ENCODE peak calls at places on chromosomes 2 and 18, in seven cellular contexts. F is colonic mucosa, U is cardiac muscle cell, Y is sigmoid colon, C is transverse colon, N is right atrium auricular region, W is DND-41. J is an unnamed sample.

GRCh38 chr18:64785686-64786085 is 636.8 kb upstream of the LINC00305 start:
- DNase-seq in F (no peak), U (no peak), Y (no peak), C (no peak), N (no peak), W (no peak), J (no peak)

GRCh38 chr18:21458322-21458721 is 142.2 kb downstream of the ESCO1 start:
- DNase-seq in F (no peak), U (no peak), Y (no peak), C (no peak), N (no peak), W (no peak), J (no peak)

GRCh38 chr2:152950125-152950524 is 231.7 kb downstream of the ARL6IP6 start:
- DNase-seq in F (no peak), U (no peak), Y (no peak), C (no peak), N (no peak), W (peak), J (no peak)

GRCh38 chr2:111062417-111062816 is 58.3 kb upstream of the BCL2L11 start:
- DNase-seq in F (no peak), U (no peak), Y (no peak), C (no peak), N (no peak), W (no peak), J (no peak)

GRCh38 chr2:192007819-192008218 is 160.9 kb upstream of the CAVIN2 start:
- DNase-seq in F (no peak), U (peak), Y (no peak), C (no peak), N (no peak), W (no peak), J (no peak)

GRCh38 chr2:211049321-211050018 is 493.1 kb downstream of the CPS1 start:
- DNase-seq in F (no peak), U (no peak), Y (no peak), C (no peak), N (no peak), W (no peak), J (no peak)

GRCh38 chr2:98912221-98912851 is 23.7 kb downstream of the CRACDL start:
- DNase-seq in F (no peak), U (peak), Y (peak), C (no peak), N (no peak), W (no peak), J (peak)

GRCh38 chr2:43100883-43101662 is 125.3 kb downstream of the ZFP36L2 start:
- DNase-seq in F (no peak), U (peak), Y (peak), C (no peak), N (no peak), W (no peak), J (no peak)

GRCh38 chr2:11123856-11124759 is 31.2 kb upstream of the SLC66A3 start:
- DNase-seq in F (peak), U (peak), Y (no peak), C (peak), N (no peak), W (peak), J (no peak)

GRCh38 chr2:172647439-172647838 is 88.2 kb upstream of the RAPGEF4 start:
- DNase-seq in F (no peak), U (no peak), Y (no peak), C (no peak), N (no peak), W (no peak), J (no peak)

GRCh38 chr2:73859721-73860586 is 31.2 kb downstream of the STAMBP start:
- DNase-seq in F (no peak), U (peak), Y (no peak), C (no peak), N (no peak), W (no peak), J (peak)

GRCh38 chr2:46776687-46777327 is 138.8 kb downstream of the MCFD2 start:
- DNase-seq in F (peak), U (peak), Y (no peak), C (peak), N (no peak), W (peak), J (no peak)

GRCh38 chr2:133970641-133971040 is 283.2 kb upstream of the MGAT5 start:
- DNase-seq in F (no peak), U (no peak), Y (no peak), C (no peak), N (no peak), W (no peak), J (no peak)

GRCh38 chr2:63819765-63820717 is 21.7 kb upstream of the UGP2 start:
- DNase-seq in F (no peak), U (peak), Y (peak), C (no peak), N (peak), W (no peak), J (peak)

GRCh38 chr2:6828299-6828584 is 37.5 kb downstream of the CMPK2 start:
- DNase-seq in F (no peak), U (peak), Y (no peak), C (no peak), N (no peak), W (no peak), J (no peak)

GRCh38 chr2:46294185-46294836 is 2.9 kb upstream of the EPAS1 start:
- DNase-seq in F (peak), U (no peak), Y (no peak), C (peak), N (peak), W (peak), J (no peak)

GRCh38 chr2:184680825-184681224 is 82.5 kb downstream of the ZNF804A start:
- DNase-seq in F (no peak), U (no peak), Y (no peak), C (no peak), N (no peak), W (no peak), J (no peak)

GRCh38 chr2:29033172-29033571 is 41.2 kb downstream of the PCARE start:
- DNase-seq in F (no peak), U (peak), Y (no peak), C (no peak), N (no peak), W (no peak), J (no peak)

GRCh38 chr18:50973367-50974126 is 5.7 kb downstream of the ELAC1 start:
- DNase-seq in F (no peak), U (peak), Y (no peak), C (no peak), N (no peak), W (no peak), J (no peak)

GRCh38 chr2:191582355-191582754 is 95.6 kb upstream of the NABP1 start:
- DNase-seq in F (no peak), U (peak), Y (no peak), C (no peak), N (no peak), W (no peak), J (no peak)

GRCh38 chr2:178418426-178418825 is 32.5 kb downstream of the PRKRA start:
- DNase-seq in F (no peak), U (peak), Y (no peak), C (no peak), N (no peak), W (no peak), J (no peak)

GRCh38 chr2:120743657-120744056 is 8.0 kb downstream of the GLI2 start:
- DNase-seq in F (peak), U (no peak), Y (no peak), C (no peak), N (no peak), W (no peak), J (no peak)

DNA sequence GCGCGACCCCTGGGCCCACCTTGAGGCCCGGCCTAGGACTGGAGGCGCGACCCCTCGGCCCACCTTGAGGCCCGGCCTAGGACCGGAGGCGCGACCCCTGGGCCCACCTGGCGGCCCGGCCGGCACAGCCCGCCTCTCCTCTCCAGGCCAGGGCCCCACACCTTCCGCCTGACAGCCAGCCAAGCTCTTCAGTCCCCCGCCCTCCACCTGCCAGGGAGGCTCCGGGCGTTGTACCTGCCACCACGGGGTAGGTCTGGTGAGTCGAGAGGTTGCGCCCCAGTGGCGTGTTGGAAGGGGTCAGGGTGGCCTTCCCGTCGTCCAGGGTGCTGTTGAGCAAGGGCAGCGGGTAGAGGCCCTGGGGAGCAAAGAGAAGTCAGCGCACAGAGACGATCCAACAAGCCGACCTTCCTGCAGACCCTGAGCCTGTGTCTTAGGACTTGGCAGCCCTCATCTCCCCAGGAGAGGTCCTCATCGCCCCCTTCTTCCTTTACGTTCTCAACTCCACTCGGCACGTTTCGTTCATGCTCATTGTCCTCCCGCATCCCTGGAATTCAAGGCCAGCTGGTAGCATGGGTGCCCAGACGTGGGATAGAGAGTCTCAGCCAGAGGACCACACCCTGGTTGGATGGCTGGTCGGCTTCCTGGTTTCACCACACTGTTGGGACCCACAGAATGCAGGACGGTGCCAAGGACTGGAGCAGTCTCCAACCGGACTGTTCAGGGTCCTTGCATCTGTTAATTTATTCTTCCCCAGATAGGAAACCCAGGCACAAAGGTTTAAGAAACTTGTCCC is 42.2 kb downstream of the PAX8 start:
- DNase-seq in F (no peak), U (no peak), Y (peak), C (no peak), N (no peak), W (no peak), J (no peak)
- H3K4me3 ChIP-seq in F (no peak), U (no peak), Y (peak), C (peak), N (no peak), W (peak), J (peak)

GRCh38 chr2:174797792-174798276 is 33.6 kb upstream of the CHRNA1 start:
- DNase-seq in F (no peak), U (no peak), Y (no peak), C (no peak), N (no peak), W (no peak), J (peak)

GRCh38 chr2:174800436-174801195 is 36.3 kb upstream of the CHRNA1 start:
- DNase-seq in F (no peak), U (no peak), Y (no peak), C (no peak), N (no peak), W (no peak), J (no peak)

GRCh38 chr2:174796319-174796771 is 32.1 kb upstream of the CHRNA1 start:
- DNase-seq in F (no peak), U (no peak), Y (no peak), C (no peak), N (no peak), W (no peak), J (no peak)

GRCh38 chr2:174802459-174802858 is 38.2 kb upstream of the CHRNA1 start:
- DNase-seq in F (no peak), U (no peak), Y (no peak), C (no peak), N (no peak), W (no peak), J (no peak)

DNA sequence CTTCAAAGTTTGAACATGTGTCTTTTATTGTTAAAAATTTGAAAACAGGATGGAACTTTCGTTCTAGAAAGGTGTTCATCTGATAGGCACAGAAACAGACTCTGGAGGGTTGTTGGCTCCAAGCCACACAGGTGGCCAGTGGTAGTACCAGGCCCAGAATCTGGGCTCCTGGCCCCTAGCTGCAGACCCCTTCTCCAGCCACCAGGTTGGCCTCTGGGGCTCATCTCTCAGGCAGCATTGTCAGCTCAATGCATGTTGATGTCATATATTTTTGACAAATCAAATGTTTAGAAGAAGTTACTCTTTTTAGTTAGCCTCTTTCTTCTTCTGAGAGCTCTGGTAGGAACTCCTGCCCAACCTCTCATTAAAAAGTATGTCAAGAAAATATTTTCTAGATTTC is 34.5 kb upstream of the CHRNA1 start:
- DNase-seq in F (no peak), U (no peak), Y (no peak), C (no peak), N (no peak), W (no peak), J (no peak)
- TF ChIP-seq CTCF in F (no peak), U (no peak), Y (no peak), C (no peak), N (peak), W (no peak), J (no peak)

GRCh38 chr2:174683392-174683759 is 80.9 kb downstream of the CHRNA1 start:
- DNase-seq in F (no peak), U (peak), Y (no peak), C (no peak), N (no peak), W (peak), J (no peak)

GRCh38 chr2:174680221-174680620 is 82.6 kb upstream of the WIPF1 start:
- DNase-seq in F (no peak), U (no peak), Y (no peak), C (no peak), N (no peak), W (no peak), J (no peak)

GRCh38 chr2:174681099-174681982 is 82.9 kb downstream of the CHRNA1 start:
- DNase-seq in F (no peak), U (peak), Y (peak), C (peak), N (no peak), W (no peak), J (no peak)

GRCh38 chr2:174682578-174683391 is 81.5 kb downstream of the CHRNA1 start:
- DNase-seq in F (peak), U (peak), Y (peak), C (peak), N (no peak), W (peak), J (no peak)

DNA sequence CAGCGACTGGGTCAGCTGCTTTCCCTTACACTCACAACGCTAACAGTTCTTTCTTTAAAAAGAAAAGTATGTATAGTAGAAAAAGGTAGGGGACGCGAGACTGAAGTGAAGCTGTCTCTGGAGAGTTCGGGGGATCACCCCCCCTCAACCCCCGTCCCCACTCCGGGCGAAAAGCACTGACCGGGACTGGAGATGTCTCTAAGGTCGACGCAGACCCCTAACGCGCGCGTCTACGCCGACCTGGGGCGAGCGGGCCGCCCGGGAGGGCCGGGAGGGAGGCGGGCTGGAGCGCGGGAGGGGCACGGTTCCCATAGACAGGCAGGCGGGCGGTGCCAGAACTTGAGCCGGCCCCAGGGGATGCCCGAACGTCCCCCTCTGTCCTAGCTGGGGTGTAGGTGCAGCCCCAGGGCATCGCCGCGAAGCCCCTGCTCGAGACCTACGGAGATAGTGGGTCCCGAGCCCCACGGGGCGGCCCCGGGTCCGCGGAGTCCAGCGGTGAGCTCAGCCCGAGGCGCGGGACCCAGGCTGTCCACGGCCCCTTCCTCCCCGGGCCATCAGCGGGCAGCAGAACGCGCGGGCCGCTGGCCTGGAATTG is 82.2 kb downstream of the CHRNA1 start:
- DNase-seq in F (peak), U (peak), Y (peak), C (peak), N (no peak), W (peak), J (no peak)
- H3K4me3 ChIP-seq in F (peak), U (peak), Y (peak), C (peak), N (peak), W (peak), J (peak)

GRCh38 chr18:65936678-65937077 is 185.9 kb downstream of the CDH7 start:
- DNase-seq in F (no peak), U (no peak), Y (no peak), C (no peak), N (no peak), W (no peak), J (no peak)
- TF ChIP-seq CTCF in F (no peak), U (no peak), Y (no peak), C (no peak), N (no peak), W (no peak), J (no peak)

GRCh38 chr2:170815746-170816498 is 765 bp upstream of the GAD1 start:
- DNase-seq in F (peak), U (peak), Y (no peak), C (peak), N (no peak), W (peak), J (no peak)

GRCh38 chr2:170817247-170817998 is 736 bp downstream of the GAD1 start:
- DNase-seq in F (no peak), U (no peak), Y (no peak), C (no peak), N (no peak), W (no peak), J (no peak)

GRCh38 chr2:170818294-170819104 is 1.8 kb downstream of the GAD1 start:
- DNase-seq in F (no peak), U (no peak), Y (no peak), C (no peak), N (no peak), W (no peak), J (no peak)

GRCh38 chr2:170816499-170817246 is at the start of gene GAD1:
- DNase-seq in F (peak), U (peak), Y (peak), C (peak), N (no peak), W (no peak), J (no peak)

DNA sequence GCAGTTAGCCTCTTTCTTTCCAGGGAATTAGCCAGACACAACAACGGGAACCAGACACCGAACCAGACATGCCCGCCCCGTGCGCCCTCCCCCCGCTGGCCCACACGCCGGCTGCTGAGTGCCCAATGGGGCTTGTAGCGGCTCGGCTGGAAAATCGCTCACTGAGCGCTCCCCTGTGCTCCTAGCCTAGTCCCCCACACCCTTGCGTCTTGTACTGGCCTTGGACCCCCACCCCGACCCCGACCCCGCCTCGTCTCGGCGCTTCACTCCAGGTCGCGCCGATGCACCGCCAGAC is 1.3 kb downstream of the GAD1 start:
- DNase-seq in F (no peak), U (no peak), Y (no peak), C (no peak), N (no peak), W (no peak), J (no peak)
- H3K4me3 ChIP-seq in F (peak), U (peak), Y (peak), C (peak), N (no peak), W (no peak), J (no peak)

DNA sequence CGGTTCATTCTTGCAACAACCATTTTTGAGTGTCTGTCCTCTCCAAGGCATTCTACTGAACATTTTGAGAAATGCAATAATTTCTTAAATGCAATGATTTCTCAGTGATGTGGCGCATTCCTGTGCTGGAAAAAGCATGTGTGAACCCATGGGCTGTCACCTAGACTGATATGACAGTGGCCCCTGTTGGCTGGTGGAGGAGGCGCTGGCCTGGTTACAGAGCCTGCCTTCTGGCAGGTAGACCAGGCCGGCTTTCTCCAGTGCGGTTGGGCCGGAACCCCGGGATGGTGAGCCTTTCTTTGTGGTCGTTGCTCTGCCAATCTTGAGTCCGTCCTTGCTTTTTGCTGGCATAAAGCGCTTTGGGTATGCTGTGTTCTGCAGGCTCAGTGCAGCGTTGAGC is 33.7 kb downstream of the TSHZ1 start:
- DNase-seq in F (no peak), U (no peak), Y (no peak), C (no peak), N (no peak), W (peak), J (no peak)
- TF ChIP-seq CTCF in F (peak), U (no peak), Y (no peak), C (peak), N (no peak), W (peak), J (peak)

DNA sequence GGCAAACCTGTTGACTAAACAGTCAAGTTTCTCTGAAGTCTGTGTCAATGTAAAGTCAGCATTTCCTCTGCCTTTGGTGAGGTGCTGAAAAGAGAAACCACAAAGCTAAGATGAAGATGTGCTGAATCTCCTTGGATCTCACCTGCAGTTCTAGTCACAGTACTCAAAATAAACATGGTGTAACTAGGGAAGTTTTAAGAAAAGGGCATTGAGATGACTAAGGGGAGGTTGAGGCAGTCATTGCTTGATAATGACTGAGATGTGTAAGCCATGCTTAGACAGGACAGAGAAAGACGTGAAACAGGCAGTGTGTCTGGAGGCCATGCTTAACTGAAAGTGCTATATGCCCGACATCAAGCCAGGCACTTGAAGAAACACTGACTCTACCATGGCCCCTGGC is 1010.0 kb upstream of the CELF4 start:
- DNase-seq in F (no peak), U (no peak), Y (no peak), C (no peak), N (no peak), W (peak), J (no peak)
- H3K4me3 ChIP-seq in F (no peak), U (no peak), Y (no peak), C (no peak), N (no peak), W (no peak), J (no peak)

GRCh38 chr2:35871672-35872071 is 483.9 kb upstream of the CRIM1 start:
- DNase-seq in F (no peak), U (no peak), Y (no peak), C (no peak), N (no peak), W (no peak), J (no peak)
- TF ChIP-seq CTCF in F (no peak), U (no peak), Y (no peak), C (no peak), N (no peak), W (peak), J (no peak)